ENCODE peak calls at places on chromosomes 5 and 9, in four cellular contexts. One of them, this sample, is unnamed.

GRCh38 chr5:76838481-76839261 is 11.1 kb upstream of the S100Z start:
- DNase-seq in glutamatergic neuron: no peak
- DNase-seq in osteoblast: peak
- DNase-seq in lung: no peak
- DNase-seq in this sample: peak

GRCh38 chr9:89360465-89360864 is 42.2 kb downstream of the SECISBP2 start:
- DNase-seq in glutamatergic neuron: no peak
- DNase-seq in osteoblast: no peak
- DNase-seq in lung: no peak
- DNase-seq in this sample: no peak

GRCh38 chr9:129405089-129405830 is 215.6 kb downstream of the C9orf50 start:
- DNase-seq in glutamatergic neuron: peak
- DNase-seq in osteoblast: peak
- DNase-seq in lung: no peak
- DNase-seq in this sample: no peak

GRCh38 chr5:111730659-111731382 is 26.2 kb downstream of the NREP start:
- DNase-seq in glutamatergic neuron: no peak
- DNase-seq in osteoblast: no peak
- DNase-seq in lung: no peak
- DNase-seq in this sample: no peak

GRCh38 chr9:86614871-86615849 is 260.9 kb upstream of the TUT7 start:
- DNase-seq in glutamatergic neuron: no peak
- DNase-seq in osteoblast: no peak
- DNase-seq in lung: no peak
- DNase-seq in this sample: no peak

GRCh38 chr5:98779264-98779877 is 5.9 kb downstream of the RGMB start:
- DNase-seq in glutamatergic neuron: no peak
- DNase-seq in osteoblast: no peak
- DNase-seq in lung: no peak
- DNase-seq in this sample: no peak

GRCh38 chr5:1809416-1810035 is 8.3 kb downstream of the NDUFS6 start:
- DNase-seq in glutamatergic neuron: no peak
- DNase-seq in osteoblast: peak
- DNase-seq in lung: no peak
- DNase-seq in this sample: no peak

GRCh38 chr9:106707722-106708121 is 155.2 kb upstream of the ZNF462 start:
- DNase-seq in glutamatergic neuron: no peak
- DNase-seq in osteoblast: no peak
- DNase-seq in lung: no peak
- DNase-seq in this sample: no peak

GRCh38 chr5:93571111-93571977 is 9.7 kb downstream of the NR2F1-AS1 start:
- DNase-seq in glutamatergic neuron: peak
- DNase-seq in osteoblast: peak
- DNase-seq in lung: no peak
- DNase-seq in this sample: peak

GRCh38 chr5:160287378-160288051 is 24.8 kb downstream of the CCNJL start:
- DNase-seq in glutamatergic neuron: peak
- DNase-seq in osteoblast: no peak
- DNase-seq in lung: peak
- DNase-seq in this sample: peak

GRCh38 chr5:168117469-168117868 is 174.0 kb upstream of the WWC1 start:
- DNase-seq in glutamatergic neuron: no peak
- DNase-seq in osteoblast: no peak
- DNase-seq in lung: no peak
- DNase-seq in this sample: no peak

GRCh38 chr5:168118042-168118668 is 173.3 kb upstream of the WWC1 start:
- DNase-seq in glutamatergic neuron: no peak
- DNase-seq in osteoblast: no peak
- DNase-seq in lung: no peak
- DNase-seq in this sample: no peak

GRCh38 chr5:168110384-168110783 is 181.1 kb upstream of the WWC1 start:
- DNase-seq in glutamatergic neuron: no peak
- DNase-seq in osteoblast: no peak
- DNase-seq in lung: no peak
- DNase-seq in this sample: no peak

GRCh38 chr5:168111433-168111832 is 180.0 kb upstream of the WWC1 start:
- DNase-seq in glutamatergic neuron: no peak
- DNase-seq in osteoblast: no peak
- DNase-seq in lung: no peak
- DNase-seq in this sample: no peak

GRCh38 chr5:168114444-168115017 is 176.9 kb upstream of the WWC1 start:
- DNase-seq in glutamatergic neuron: peak
- DNase-seq in osteoblast: peak
- DNase-seq in lung: peak
- DNase-seq in this sample: peak
- TF ChIP-seq CTCF in glutamatergic neuron: peak
- TF ChIP-seq CTCF in osteoblast: peak
- TF ChIP-seq CTCF in lung: no peak
- TF ChIP-seq CTCF in this sample: peak

DNA sequence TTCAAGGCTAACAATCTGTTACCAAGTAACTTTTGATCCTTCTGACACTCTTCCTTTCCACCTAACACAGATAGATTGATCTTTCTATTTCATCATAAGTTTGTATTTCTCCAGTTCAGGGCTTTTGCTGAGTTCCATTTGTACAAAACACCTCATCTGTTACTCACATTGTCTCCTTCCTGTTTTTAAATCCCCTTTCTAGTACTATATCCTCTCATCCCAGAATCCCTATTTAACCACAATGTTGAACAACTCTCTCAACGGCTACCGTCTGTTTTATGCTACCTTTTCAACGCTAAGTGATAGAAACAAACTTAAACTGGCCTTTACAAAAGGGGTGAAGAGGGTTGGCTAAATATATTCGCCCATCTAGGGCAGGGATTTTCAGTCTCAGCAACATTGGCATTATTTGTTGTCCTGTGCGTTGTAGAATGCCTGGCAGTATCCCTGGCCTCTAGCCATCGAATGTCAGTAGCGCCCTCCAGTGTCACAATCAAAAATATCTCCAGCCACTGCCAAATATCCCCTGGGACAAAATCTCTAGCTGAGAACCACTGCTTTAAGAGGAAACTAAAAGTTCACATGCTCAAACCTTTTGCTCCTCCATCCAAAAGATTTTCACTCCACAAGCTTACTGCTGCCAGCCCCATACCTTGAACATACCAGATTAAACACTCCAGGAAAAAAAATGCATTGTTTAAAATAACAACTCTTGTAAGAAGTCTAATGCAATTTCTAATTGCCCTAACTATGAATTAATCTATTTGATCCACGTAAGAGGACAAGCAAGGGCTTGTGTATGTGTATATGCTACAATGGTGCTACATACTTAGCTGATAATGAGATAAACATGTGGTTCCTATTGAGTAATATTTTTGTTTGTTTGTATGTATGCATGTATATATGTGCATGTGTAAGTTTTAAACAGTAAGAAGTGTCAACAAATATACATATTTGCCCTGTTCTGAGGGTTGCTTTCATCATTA is 344.0 kb downstream of the PTPRD start:
- DNase-seq in glutamatergic neuron: peak
- DNase-seq in osteoblast: no peak
- DNase-seq in lung: no peak
- DNase-seq in this sample: peak
- TF ChIP-seq CTCF in glutamatergic neuron: peak
- TF ChIP-seq CTCF in osteoblast: no peak
- TF ChIP-seq CTCF in lung: no peak
- TF ChIP-seq CTCF in this sample: peak

GRCh38 chr5:67152400-67152799 is 44.2 kb downstream of the CD180 start:
- DNase-seq in glutamatergic neuron: no peak
- DNase-seq in osteoblast: no peak
- DNase-seq in lung: no peak
- DNase-seq in this sample: no peak

GRCh38 chr5:67147768-67148167 is 48.8 kb downstream of the CD180 start:
- DNase-seq in glutamatergic neuron: no peak
- DNase-seq in osteoblast: no peak
- DNase-seq in lung: no peak
- DNase-seq in this sample: peak

GRCh38 chr5:67146981-67147380 is 49.6 kb downstream of the CD180 start:
- DNase-seq in glutamatergic neuron: no peak
- DNase-seq in osteoblast: no peak
- DNase-seq in lung: no peak
- DNase-seq in this sample: no peak

GRCh38 chr5:67149057-67149634 is 47.5 kb downstream of the CD180 start:
- DNase-seq in glutamatergic neuron: no peak
- DNase-seq in osteoblast: no peak
- DNase-seq in lung: no peak
- DNase-seq in this sample: no peak

GRCh38 chr5:67149933-67150523 is 46.6 kb downstream of the CD180 start:
- DNase-seq in glutamatergic neuron: no peak
- DNase-seq in osteoblast: peak
- DNase-seq in lung: no peak
- DNase-seq in this sample: peak
- TF ChIP-seq CTCF in glutamatergic neuron: peak
- TF ChIP-seq CTCF in osteoblast: peak
- TF ChIP-seq CTCF in lung: no peak
- TF ChIP-seq CTCF in this sample: peak

GRCh38 chr5:5881294-5881693 is 458.8 kb downstream of the ICE1 start:
- DNase-seq in glutamatergic neuron: no peak
- DNase-seq in osteoblast: no peak
- DNase-seq in lung: no peak
- DNase-seq in this sample: no peak
- TF ChIP-seq CTCF in glutamatergic neuron: no peak
- TF ChIP-seq CTCF in osteoblast: no peak
- TF ChIP-seq CTCF in lung: no peak
- TF ChIP-seq CTCF in this sample: no peak

DNA sequence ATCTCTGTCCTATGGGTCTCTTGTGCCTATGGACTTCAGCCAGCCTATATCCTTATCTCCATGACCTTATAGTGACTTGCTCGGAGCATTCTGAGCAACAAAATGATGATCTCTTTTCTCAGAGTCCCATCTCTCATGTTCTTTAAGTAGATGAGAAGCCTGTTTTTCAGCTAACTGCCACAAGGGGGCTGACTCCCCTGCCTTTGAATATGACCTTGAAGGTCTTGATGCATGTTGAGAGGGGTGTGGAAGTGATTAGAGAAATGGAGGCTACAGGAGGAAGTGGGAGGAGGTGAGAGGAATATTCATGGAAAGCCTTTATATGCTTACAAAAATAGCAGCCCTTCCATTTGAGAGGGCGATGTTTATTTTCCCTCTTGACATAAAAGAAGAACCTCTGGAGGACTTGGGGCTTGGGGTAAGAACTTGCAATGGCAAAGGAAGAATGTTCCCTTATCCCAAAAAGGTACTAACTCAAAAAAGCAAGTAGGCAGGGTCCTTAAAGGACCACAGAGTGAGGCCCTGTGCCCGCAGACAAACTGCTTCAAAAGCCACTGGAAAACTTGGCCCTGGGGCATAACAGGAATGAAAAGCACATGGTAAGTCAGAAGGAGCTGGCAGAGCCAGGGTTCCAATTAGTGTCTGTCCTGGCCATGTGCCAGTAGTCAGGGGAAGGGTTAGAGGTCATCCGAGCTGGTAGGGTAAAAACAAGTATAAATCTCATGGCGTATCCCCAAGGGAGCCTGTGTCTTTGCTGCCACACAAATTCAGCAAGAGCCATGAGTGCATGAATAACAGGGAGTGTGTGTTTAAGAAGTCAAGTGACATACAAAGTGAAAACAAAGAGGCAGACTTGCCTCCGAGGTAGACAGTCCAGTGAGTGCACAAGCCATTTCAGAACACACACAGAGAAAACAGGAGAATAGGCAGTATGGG is 39.1 kb downstream of the FGD3 start:
- DNase-seq in glutamatergic neuron: no peak
- DNase-seq in osteoblast: no peak
- DNase-seq in lung: no peak
- DNase-seq in this sample: no peak
- TF ChIP-seq CTCF in glutamatergic neuron: peak
- TF ChIP-seq CTCF in osteoblast: peak
- TF ChIP-seq CTCF in lung: peak
- TF ChIP-seq CTCF in this sample: peak

GRCh38 chr9:26723486-26723885 is 169.1 kb downstream of the CAAP1 start:
- DNase-seq in glutamatergic neuron: peak
- DNase-seq in osteoblast: no peak
- DNase-seq in lung: no peak
- DNase-seq in this sample: peak
- TF ChIP-seq CTCF in glutamatergic neuron: peak
- TF ChIP-seq CTCF in osteoblast: peak
- TF ChIP-seq CTCF in lung: no peak
- TF ChIP-seq CTCF in this sample: peak

GRCh38 chr5:171129308-171129707 is 179.7 kb upstream of the TLX3 start:
- DNase-seq in glutamatergic neuron: no peak
- DNase-seq in osteoblast: no peak
- DNase-seq in lung: no peak
- DNase-seq in this sample: no peak
- TF ChIP-seq CTCF in glutamatergic neuron: no peak
- TF ChIP-seq CTCF in osteoblast: no peak
- TF ChIP-seq CTCF in lung: no peak
- TF ChIP-seq CTCF in this sample: no peak

DNA sequence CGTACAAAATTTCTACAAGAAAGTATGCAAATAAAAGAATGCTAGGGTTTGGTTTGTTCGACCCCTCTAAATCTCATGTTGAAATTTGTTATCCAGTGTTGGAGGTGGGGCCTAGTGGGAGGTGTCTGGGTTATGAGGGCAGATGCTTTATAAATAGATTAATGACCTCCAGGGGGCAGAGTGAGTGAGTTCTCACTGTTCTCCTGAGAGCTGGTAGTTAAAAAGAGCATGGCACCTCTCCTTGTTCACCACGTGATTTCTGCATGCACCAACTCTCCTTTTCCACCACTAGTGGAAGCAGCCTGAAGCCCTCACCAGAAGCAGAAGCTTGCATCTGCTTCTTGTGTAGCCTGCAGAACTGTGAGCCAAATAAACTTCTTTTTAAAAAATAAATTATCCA is 50.4 kb upstream of the FAM170A start:
- DNase-seq in glutamatergic neuron: no peak
- DNase-seq in osteoblast: no peak
- DNase-seq in lung: no peak
- DNase-seq in this sample: no peak
- TF ChIP-seq CTCF in glutamatergic neuron: peak
- TF ChIP-seq CTCF in osteoblast: peak
- TF ChIP-seq CTCF in lung: no peak
- TF ChIP-seq CTCF in this sample: no peak

GRCh38 chr9:27198175-27198574 is 89.2 kb downstream of the TEK start:
- DNase-seq in glutamatergic neuron: no peak
- DNase-seq in osteoblast: no peak
- DNase-seq in lung: no peak
- DNase-seq in this sample: no peak
- TF ChIP-seq CTCF in glutamatergic neuron: no peak
- TF ChIP-seq CTCF in osteoblast: no peak
- TF ChIP-seq CTCF in lung: no peak
- TF ChIP-seq CTCF in this sample: no peak